ENCODE peak calls at places on chromosomes 16 and 17, in seven cellular contexts. I, T, S, C, J, A and U are unnamed samples.

GRCh38 chr17:73194514-73195222 is 1.8 kb downstream of the COG1 start:
- DNase-seq in I (no peak), J (no peak), A (no peak), T (peak), S (no peak), C (peak), U (no peak)

GRCh38 chr16:56911771-56912541 is 20.0 kb upstream of the HERPUD1 start:
- DNase-seq in S (peak), A (no peak), T (no peak), C (no peak), I (peak), J (peak), U (no peak)

GRCh38 chr17:67574658-67575293 is 143.0 kb upstream of the NOL11 start:
- DNase-seq in A (no peak), C (no peak), I (no peak), J (no peak), T (no peak), S (no peak), U (no peak)

GRCh38 chr17:59372138-59372751 is 40.8 kb downstream of the YPEL2 start:
- DNase-seq in T (peak), J (peak), A (no peak), I (peak), S (peak), C (peak), U (no peak)

GRCh38 chr16:68834550-68834949 is 8.8 kb upstream of the TANGO6 start:
- DNase-seq in I (no peak), C (no peak), T (peak), A (no peak), J (no peak), S (no peak), U (no peak)

GRCh38 chr17:80886641-80887573 is 104.7 kb upstream of the CHMP6 start:
- DNase-seq in S (no peak), T (no peak), C (no peak), A (no peak), I (no peak), J (no peak), U (no peak)

GRCh38 chr17:41406205-41406604 is 8.8 kb upstream of the KRT31 start:
- DNase-seq in J (no peak), S (no peak), I (no peak), T (no peak), A (no peak), C (peak), U (no peak)

GRCh38 chr17:1920948-1921351 is 91.1 kb downstream of the RPA1 start:
- DNase-seq in T (no peak), I (no peak), A (no peak), C (no peak), J (no peak), S (no peak), U (no peak)

GRCh38 chr17:51154176-51154575 is 817 bp downstream of the NME1 start:
- DNase-seq in A (no peak), I (peak), S (no peak), C (no peak), J (no peak), T (peak), U (no peak)

GRCh38 chr17:50953831-50954601 is 87.9 kb upstream of the TOB1 start:
- DNase-seq in T (peak), J (no peak), A (no peak), S (peak), I (no peak), C (no peak), U (no peak)

GRCh38 chr17:53707546-53707945 is 115.2 kb upstream of the KIF2B start:
- DNase-seq in A (no peak), C (no peak), I (no peak), T (no peak), S (no peak), J (no peak), U (no peak)

GRCh38 chr17:45246861-45247428 is 14.9 kb downstream of the SPATA32 start:
- DNase-seq in A (no peak), J (no peak), I (no peak), C (no peak), T (no peak), S (no peak), U (no peak)

DNA sequence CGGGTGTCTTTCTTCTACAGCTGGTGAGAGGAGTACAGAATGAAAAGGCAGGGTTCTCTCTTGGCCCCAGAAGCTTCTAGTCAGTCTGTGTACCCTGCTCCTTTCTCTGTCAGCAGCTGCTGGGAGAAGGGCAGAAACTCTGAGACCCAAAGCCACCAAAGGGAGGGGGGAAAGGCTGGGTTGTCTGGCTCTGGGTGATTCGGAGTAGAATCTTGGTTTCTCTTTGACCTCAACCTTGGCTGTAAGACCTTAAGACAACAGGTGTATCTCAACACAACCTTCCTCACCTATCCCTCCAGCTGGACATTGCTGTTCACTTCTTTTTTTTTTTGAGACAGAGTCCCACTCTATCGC is 3.3 kb upstream of the NR1D1 start:
- DNase-seq in J (no peak), C (no peak), I (peak), T (no peak), S (no peak), A (no peak), U (no peak)
- TF ChIP-seq CTCF in J (no peak), C (no peak), I (no peak), T (no peak), S (no peak), A (no peak), U (no peak)

GRCh38 chr16:30548392-30549255 is 9.6 kb downstream of the ZNF764 start:
- DNase-seq in S (no peak), I (no peak), J (no peak), C (no peak), A (no peak), T (no peak), U (no peak)
- TF ChIP-seq CTCF in S (no peak), I (no peak), J (no peak), C (no peak), A (no peak), T (no peak), U (no peak)

GRCh38 chr16:11715246-11715947 is 27.3 kb downstream of the TXNDC11 start:
- DNase-seq in C (no peak), J (no peak), S (no peak), T (no peak), I (no peak), A (no peak), U (no peak)
- TF ChIP-seq CTCF in C (no peak), J (no peak), S (no peak), T (no peak), I (peak), A (no peak), U (no peak)

GRCh38 chr16:16881771-16882170 is 502.8 kb downstream of the NPIPA7 start:
- DNase-seq in J (no peak), T (no peak), S (no peak), I (no peak), C (no peak), A (no peak), U (no peak)
- TF ChIP-seq CTCF in J (no peak), T (no peak), S (no peak), I (no peak), C (no peak), A (no peak), U (no peak)

GRCh38 chr16:66511615-66512500 is 38.1 kb downstream of the TK2 start:
- DNase-seq in S (no peak), J (peak), A (no peak), T (peak), C (peak), I (no peak), U (no peak)
- TF ChIP-seq CTCF in S (no peak), J (no peak), A (no peak), T (peak), C (peak), I (peak), U (no peak)

GRCh38 chr16:87027056-87027616 is 290.1 kb downstream of the C16orf95 start:
- DNase-seq in A (no peak), I (no peak), T (no peak), J (no peak), S (no peak), C (no peak), U (no peak)

GRCh38 chr16:87025681-87026080 is 291.5 kb downstream of the C16orf95 start:
- DNase-seq in I (no peak), J (no peak), T (no peak), A (no peak), S (no peak), C (no peak), U (no peak)

GRCh38 chr16:87033021-87033471 is 284.1 kb downstream of the C16orf95 start:
- DNase-seq in S (no peak), A (no peak), C (no peak), T (no peak), J (no peak), I (no peak), U (no peak)

GRCh38 chr16:87032554-87032953 is 284.6 kb downstream of the C16orf95 start:
- DNase-seq in S (no peak), C (no peak), I (no peak), T (no peak), J (no peak), A (no peak), U (no peak)

DNA sequence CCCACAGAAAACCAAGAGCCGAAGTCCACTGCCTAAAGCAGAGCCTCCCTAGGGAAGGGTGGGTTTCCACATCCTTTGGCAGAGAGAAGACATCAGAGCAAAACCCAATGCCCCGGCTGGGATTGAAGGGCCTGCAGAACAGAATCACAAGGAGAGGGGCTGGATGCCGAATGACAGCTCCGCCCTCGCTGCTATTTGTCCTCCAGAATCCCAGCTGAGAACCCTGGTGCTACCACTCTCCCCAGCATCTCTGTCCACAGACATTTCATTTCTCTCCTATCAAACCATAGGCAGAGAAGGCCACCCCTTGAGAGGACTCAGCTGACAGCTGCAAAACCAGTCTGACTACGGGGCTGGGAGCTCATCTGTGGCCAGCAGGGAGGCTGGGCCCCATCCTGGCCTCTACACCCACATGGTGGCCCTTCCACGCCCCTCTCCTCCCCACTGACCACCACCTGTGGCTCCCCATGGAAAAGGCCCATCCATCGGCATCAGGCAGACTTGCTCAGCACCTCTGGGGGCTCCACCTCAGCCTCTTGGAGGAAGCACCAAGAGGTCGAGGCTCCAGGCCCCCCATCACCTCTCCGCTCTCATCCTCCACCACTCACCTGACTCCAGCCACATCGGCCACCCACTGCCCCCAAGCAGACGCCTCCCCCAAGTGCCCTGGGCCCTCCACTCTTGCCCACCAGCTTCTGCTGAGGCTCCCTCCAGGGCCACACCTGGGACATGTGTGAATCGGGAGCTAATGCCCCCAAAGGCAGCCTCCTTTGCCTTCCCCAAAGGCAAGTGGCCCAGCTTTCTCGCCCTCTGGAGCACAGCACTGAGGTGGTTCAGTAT is 288.5 kb downstream of the C16orf95 start:
- DNase-seq in T (no peak), S (no peak), C (no peak), I (no peak), J (no peak), A (no peak), U (no peak)
- TF ChIP-seq CTCF in T (no peak), S (no peak), C (no peak), I (no peak), J (no peak), A (no peak), U (no peak)

DNA sequence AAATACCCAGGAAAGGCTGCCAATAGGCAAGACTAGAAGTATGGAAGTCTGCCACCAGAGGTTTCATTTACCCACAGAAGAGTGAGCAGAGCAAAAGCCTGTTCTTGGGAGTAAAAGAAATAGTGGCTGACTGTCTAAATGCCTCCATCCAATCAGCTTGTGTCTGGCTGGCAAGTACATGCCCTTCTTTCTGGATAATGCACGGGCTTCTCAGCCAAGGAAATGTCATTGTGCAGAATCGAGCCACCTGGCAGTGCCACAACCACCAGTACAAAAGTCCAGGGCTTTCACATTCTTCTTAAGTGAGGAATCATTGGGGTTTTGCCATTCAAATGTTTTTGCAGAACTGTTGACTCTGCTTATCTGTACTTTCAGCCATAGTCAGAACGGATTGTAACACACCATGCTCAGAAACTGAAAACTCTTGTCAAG is 10.1 kb upstream of the ERCC4 start:
- DNase-seq in C (peak), J (no peak), I (peak), T (peak), S (peak), A (no peak), U (no peak)
- TF ChIP-seq CTCF in C (no peak), J (no peak), I (no peak), T (no peak), S (no peak), A (peak), U (no peak)

GRCh38 chr16:79054593-79054992 is 545.9 kb downstream of the MAF start:
- DNase-seq in I (no peak), A (no peak), S (no peak), T (no peak), J (no peak), C (no peak), U (no peak)

GRCh38 chr16:79051313-79051712 is 549.2 kb downstream of the MAF start:
- DNase-seq in S (no peak), T (no peak), J (no peak), C (no peak), A (no peak), I (no peak), U (no peak)

GRCh38 chr16:79050063-79050462 is 550.5 kb downstream of the MAF start:
- DNase-seq in S (no peak), A (no peak), T (no peak), I (no peak), J (no peak), C (no peak), U (no peak)

GRCh38 chr16:79055251-79055972 is 545.1 kb downstream of the MAF start:
- DNase-seq in C (no peak), J (no peak), A (no peak), I (no peak), T (no peak), S (no peak), U (no peak)

DNA sequence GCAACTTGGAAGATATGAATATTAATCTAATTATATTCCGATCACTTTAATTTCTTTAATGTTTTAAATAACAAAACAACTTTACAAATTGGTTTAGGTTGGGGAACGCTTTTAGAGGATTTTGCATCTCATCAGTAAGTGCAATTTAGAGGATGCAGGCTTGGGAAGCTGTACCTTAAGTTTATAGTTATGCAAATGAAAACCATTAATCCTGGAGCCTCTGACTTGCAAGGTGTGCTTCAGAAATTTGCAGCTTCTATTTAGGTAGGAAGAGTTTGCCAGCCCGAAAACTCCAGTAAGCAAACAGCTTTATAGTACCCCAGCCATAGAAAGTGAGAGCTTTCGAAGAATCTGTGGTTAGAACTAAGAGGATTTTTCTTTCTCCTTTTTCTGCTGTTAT is 547.0 kb downstream of the MAF start:
- DNase-seq in T (no peak), C (no peak), A (no peak), S (no peak), I (no peak), J (no peak), U (no peak)
- TF ChIP-seq CTCF in T (no peak), C (no peak), A (no peak), S (no peak), I (no peak), J (no peak), U (no peak)